ENCODE peak calls at places on chromosome 1, in seven cellular contexts. G is HCT116, T is GM12892, F is prostate gland, Z is endothelial cell of umbilical vein, S is K562, D is stomach. H is an unnamed sample.

GRCh38 chr1:53685272-53686051 is 53.5 kb downstream of the GLIS1 start:
- DNase-seq in G (no peak), T (no peak), F (no peak), Z (peak; percentile 6), S (no peak), D (no peak), H (no peak)

GRCh38 chr1:224253721-224254120 is 70.7 kb downstream of the DEGS1 start:
- DNase-seq in G (no peak), T (no peak), F (no peak), Z (no peak), S (no peak), D (no peak), H (no peak)

GRCh38 chr1:119366424-119366823 is 2.2 kb upstream of the HAO2 start:
- DNase-seq in G (no peak), T (no peak), F (no peak), Z (no peak), S (no peak), D (no peak), H (no peak)

GRCh38 chr1:100400332-100400933 is 48.1 kb downstream of the CDC14A start:
- DNase-seq in G (no peak), T (no peak), F (peak; percentile 30), Z (peak; percentile 72), S (no peak), D (peak; percentile 46), H (no peak)

GRCh38 chr1:217137210-217137871 is 414.1 kb upstream of the ESRRG start:
- DNase-seq in G (no peak), T (no peak), F (no peak), Z (no peak), S (no peak), D (no peak), H (no peak)

GRCh38 chr1:2592672-2593071 is 6.1 kb downstream of the PRXL2B start:
- DNase-seq in G (no peak), T (no peak), F (peak; percentile 33), Z (no peak), S (no peak), D (peak; percentile 61), H (no peak)

GRCh38 chr1:225467193-225468020 is 39.6 kb upstream of the LBR start:
- DNase-seq in G (no peak), T (peak; percentile 78), F (no peak), Z (peak; percentile 69), S (no peak), D (peak; percentile 63), H (peak; percentile 81)

GRCh38 chr1:28087614-28088167 is 719 bp downstream of the EYA3 start:
- DNase-seq in G (no peak), T (no peak), F (peak; percentile 7), Z (peak; percentile 68), S (no peak), D (no peak), H (no peak)

GRCh38 chr1:48572632-48573258 is 100.7 kb upstream of the SPATA6 start:
- DNase-seq in G (peak; percentile 35), T (peak; percentile 12), F (no peak), Z (peak; percentile 7), S (peak; percentile 37), D (peak; percentile 47), H (peak; percentile 21)

GRCh38 chr1:150168960-150169565 is 19.3 kb downstream of the PLEKHO1 start:
- DNase-seq in G (peak; percentile 59), T (no peak), F (peak; percentile 61), Z (peak; percentile 64), S (peak; percentile 79), D (peak; percentile 75), H (no peak)

GRCh38 chr1:70361727-70362413 is 7.3 kb upstream of the ANKRD13C start:
- DNase-seq in G (no peak), T (no peak), F (no peak), Z (peak; percentile 70), S (no peak), D (no peak), H (no peak)

GRCh38 chr1:110675060-110675791 is 486 bp upstream of the KCNA3 start:
- DNase-seq in G (no peak), T (peak; percentile 13), F (no peak), Z (no peak), S (no peak), D (no peak), H (no peak)

GRCh38 chr1:188669715-188670114 is 1807.9 kb downstream of the BRINP3 start:
- DNase-seq in G (no peak), T (no peak), F (no peak), Z (peak; percentile 36), S (no peak), D (no peak), H (no peak)

GRCh38 chr1:211920141-211920572 is 89.6 kb upstream of the LPGAT1 start:
- DNase-seq in G (no peak), T (no peak), F (peak; percentile 62), Z (peak; percentile 87), S (no peak), D (peak; percentile 71), H (no peak)

GRCh38 chr1:6991271-6991670 is 206.0 kb downstream of the CAMTA1 start:
- DNase-seq in G (peak; percentile 51), T (no peak), F (no peak), Z (peak; percentile 58), S (no peak), D (no peak), H (no peak)

GRCh38 chr1:167294528-167294927 is 73.8 kb downstream of the POU2F1 start:
- DNase-seq in G (no peak), T (no peak), F (no peak), Z (no peak), S (no peak), D (no peak), H (no peak)

GRCh38 chr1:200129480-200129879 is 102.0 kb downstream of the NR5A2 start:
- DNase-seq in G (no peak), T (no peak), F (no peak), Z (no peak), S (no peak), D (no peak), H (no peak)

GRCh38 chr1:61174060-61174788 is 91.9 kb downstream of the NFIA start:
- DNase-seq in G (no peak), T (no peak), F (no peak), Z (no peak), S (no peak), D (no peak), H (no peak)

GRCh38 chr1:204751883-204752687 is 66.5 kb upstream of the LRRN2 start:
- DNase-seq in G (peak; percentile 67), T (no peak), F (no peak), Z (no peak), S (peak; percentile 68), D (no peak), H (no peak)

GRCh38 chr1:22039594-22040347 is 12.7 kb upstream of the CDC42 start:
- DNase-seq in G (no peak), T (peak; percentile 74), F (peak; percentile 46), Z (peak; percentile 44), S (peak; percentile 37), D (peak; percentile 89), H (peak; percentile 66)

DNA sequence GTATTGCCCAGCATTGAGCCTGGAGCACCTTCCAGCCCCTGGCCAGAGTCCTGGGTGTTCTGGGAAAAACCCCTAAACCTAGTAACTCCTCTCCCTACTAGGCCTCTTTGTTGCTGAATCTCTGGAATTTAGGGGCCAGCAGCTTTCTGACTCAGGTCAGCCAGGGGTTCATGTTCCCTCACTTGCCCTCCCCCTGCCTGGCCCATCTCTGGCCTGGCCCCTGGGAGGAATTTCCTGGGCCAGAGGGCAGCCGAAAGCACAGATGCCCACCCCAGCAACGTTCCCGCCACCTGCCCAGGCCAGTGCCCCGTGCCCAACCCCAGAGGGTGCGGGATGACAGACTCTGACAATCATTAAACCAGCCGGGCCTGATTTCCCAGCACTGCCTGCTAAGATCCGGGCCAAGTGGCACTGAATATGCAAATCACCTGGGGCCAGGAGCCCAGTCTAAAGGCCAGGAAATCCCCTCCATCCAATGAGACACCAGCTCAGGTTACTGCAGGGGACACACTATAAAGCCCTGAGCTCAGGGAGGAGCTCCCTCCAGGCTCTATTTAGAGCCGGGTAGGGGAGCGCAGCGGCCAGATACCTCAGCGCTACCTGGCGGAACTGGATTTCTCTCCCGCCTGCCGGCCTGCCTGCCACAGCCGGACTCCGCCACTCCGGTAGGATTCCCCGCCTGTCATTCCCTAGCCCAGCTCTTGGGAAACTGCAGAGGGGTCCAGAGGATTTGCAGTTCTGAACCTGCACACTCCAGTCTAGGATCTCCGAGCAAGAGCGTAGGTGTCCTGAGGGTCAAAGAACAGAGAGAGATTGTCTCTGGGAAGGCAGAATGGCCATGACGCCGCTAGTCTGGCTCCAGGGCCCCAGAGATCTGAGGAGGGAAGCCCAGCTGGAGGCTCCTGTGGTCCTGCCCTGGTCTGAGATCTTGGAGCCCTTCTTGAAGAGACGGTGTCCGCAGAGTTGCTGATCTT is at the start of gene ELF3:
- DNase-seq in G (peak; percentile 98), T (peak; percentile 58), F (peak; percentile 97), Z (no peak), S (no peak), D (peak; percentile 95), H (no peak)
- TF ChIP-seq POLR2A in G (peak; percentile 78), T (no peak), F (peak; percentile 94), Z (no peak), S (no peak), D (peak; percentile 88), H (no peak)

GRCh38 chr1:26748351-26748750 is 39.4 kb upstream of the PIGV start:
- DNase-seq in G (no peak), T (no peak), F (no peak), Z (no peak), S (no peak), D (no peak), H (no peak)
- TF ChIP-seq POLR2AphosphoS5 in G (no peak), T (no peak), F (no peak), Z (no peak), S (no peak), D (no peak), H (no peak)

DNA sequence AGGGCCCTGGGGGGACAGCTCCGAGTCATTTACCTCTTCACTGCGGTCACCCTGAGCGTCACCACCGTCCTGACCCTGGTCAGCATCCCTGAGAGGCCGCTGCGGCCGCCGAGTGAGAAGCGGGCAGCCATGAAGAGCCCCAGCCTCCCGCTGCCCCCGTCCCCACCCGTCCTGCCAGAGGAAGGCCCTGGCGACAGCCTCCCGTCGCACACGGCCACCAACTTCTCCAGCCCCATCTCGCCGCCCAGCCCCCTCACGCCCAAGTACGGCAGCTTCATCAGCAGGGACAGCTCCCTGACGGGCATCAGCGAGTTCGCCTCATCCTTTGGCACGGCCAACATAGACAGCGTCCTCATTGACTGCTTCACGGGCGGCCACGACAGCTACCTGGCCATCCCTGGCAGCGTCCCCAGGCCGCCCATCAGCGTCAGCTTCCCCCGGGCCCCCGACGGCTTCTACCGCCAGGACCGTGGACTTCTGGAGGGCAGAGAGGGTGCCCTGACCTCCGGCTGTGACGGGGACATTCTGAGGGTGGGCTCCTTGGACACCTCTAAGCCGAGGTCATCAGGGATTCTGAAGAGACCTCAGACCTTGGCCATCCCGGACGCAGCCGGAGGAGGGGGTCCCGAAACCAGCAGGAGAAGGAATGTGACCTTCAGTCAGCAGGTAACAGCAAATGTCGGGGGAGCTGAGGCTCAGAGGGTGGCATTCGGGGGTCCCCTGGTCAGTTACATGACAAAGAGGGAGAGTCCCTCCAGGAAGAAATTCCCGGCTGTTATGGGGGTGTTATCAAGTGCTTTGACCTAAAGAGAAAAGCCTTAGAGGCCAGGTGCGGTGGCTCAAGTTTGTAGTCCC is 12.6 kb downstream of the SLC45A1 start:
- DNase-seq in G (no peak), T (no peak), F (no peak), Z (no peak), S (no peak), D (no peak), H (no peak)
- TF ChIP-seq POLR2A in G (no peak), T (no peak), F (no peak), Z (no peak), S (no peak), D (no peak), H (no peak)

DNA sequence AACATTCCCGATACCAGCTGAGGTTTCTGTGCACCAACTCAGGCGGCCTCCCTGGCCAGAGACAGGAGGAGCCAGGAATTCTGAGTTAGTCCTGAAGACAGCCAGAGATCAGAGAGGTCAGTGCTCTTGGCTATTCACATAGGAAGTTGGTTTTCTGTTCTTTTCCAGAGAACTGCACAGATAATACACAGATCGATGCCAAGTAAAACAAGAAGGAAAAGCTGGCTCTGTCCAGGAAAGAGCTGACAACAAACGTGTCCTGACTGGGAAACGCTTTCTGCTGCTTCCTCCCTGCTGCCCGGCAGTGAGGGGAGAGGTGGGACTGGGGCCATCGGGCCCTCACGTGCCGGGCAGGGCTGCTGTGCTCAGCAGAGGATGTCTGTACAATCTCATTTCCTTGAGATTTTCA is 211.2 kb upstream of the RAB4A start:
- DNase-seq in G (no peak), T (no peak), F (no peak), Z (peak; percentile 67), S (no peak), D (no peak), H (no peak)
- TF ChIP-seq POLR2AphosphoS5 in G (no peak), T (no peak), F (peak; percentile 74), Z (peak; percentile 50), S (no peak), D (no peak), H (no peak)